ENCODE peak calls at places on chromosomes 13 and 19, in four cellular contexts. D, C, F and J are unnamed samples.

GRCh38 chr19:34430738-34431625 is 2.8 kb downstream of the UBA2 start:
- DNase-seq in D (peak; percentile 57), C (peak; percentile 72), F (no peak), J (peak; percentile 63)

GRCh38 chr13:40121711-40122110 is 466.2 kb downstream of the COG6 start:
- DNase-seq in D (no peak), C (no peak), F (no peak), J (no peak)

GRCh38 chr13:27933580-27934328 is 14.0 kb downstream of the PDX1 start:
- DNase-seq in D (no peak), C (no peak), F (no peak), J (no peak)

GRCh38 chr19:45952691-45953505 is 20.8 kb downstream of the NOVA2 start:
- DNase-seq in D (no peak), C (peak; percentile 79), F (no peak), J (peak; percentile 85)

GRCh38 chr19:16654621-16655020 is 5.3 kb downstream of the SMIM7 start:
- DNase-seq in D (no peak), C (no peak), F (no peak), J (no peak)

GRCh38 chr19:41995959-41996797 is 2.1 kb upstream of the ATP1A3 start:
- DNase-seq in D (no peak), C (peak; percentile 54), F (no peak), J (peak; percentile 38)

GRCh38 chr19:3499738-3500428 is 591 bp downstream of the DOHH start:
- DNase-seq in D (no peak), C (no peak), F (no peak), J (no peak)

GRCh38 chr19:7293795-7294570 is at the start of gene INSR:
- DNase-seq in D (peak; percentile 83), C (peak; percentile 85), F (peak; percentile 54), J (peak; percentile 94)

GRCh38 chr13:28411859-28412353 is 83.0 kb downstream of the FLT1 start:
- DNase-seq in D (no peak), C (no peak), F (no peak), J (peak; percentile 16)

GRCh38 chr19:14149509-14149994 is 13.2 kb upstream of the ASF1B start:
- DNase-seq in D (no peak), C (no peak), F (no peak), J (no peak)

GRCh38 chr19:3369337-3370213 is 3.2 kb downstream of the NFIC start:
- DNase-seq in D (no peak), C (peak; percentile 61), F (no peak), J (no peak)

GRCh38 chr13:30616927-30617314 is 799 bp upstream of the USPL1 start:
- DNase-seq in D (peak; percentile 90), C (peak; percentile 82), F (peak; percentile 61), J (peak; percentile 51)

GRCh38 chr19:45444318-45445041 is 20.8 kb upstream of the ERCC1 start:
- DNase-seq in D (peak; percentile 80), C (peak; percentile 97), F (no peak), J (peak; percentile 70)

GRCh38 chr19:15529774-15530372 is 21.5 kb downstream of the CYP4F22 start:
- DNase-seq in D (no peak), C (no peak), F (no peak), J (no peak)

GRCh38 chr19:58519087-58519354 is 589 bp downstream of the ZBTB45 start:
- DNase-seq in D (peak; percentile 73), C (peak; percentile 82), F (no peak), J (peak; percentile 69)

GRCh38 chr13:23828086-23828485 is 61.1 kb downstream of the MIPEP start:
- DNase-seq in D (no peak), C (no peak), F (no peak), J (no peak)
- TF ChIP-seq BHLHE40 in D (no peak), C (no peak), F (no peak), J (no peak)

GRCh38 chr13:36344173-36344572 is 2.0 kb downstream of the SPART start:
- DNase-seq in D (no peak), C (peak; percentile 41), F (no peak), J (no peak)
- TF ChIP-seq SP1 in D (no peak), C (no peak), F (no peak), J (no peak)

DNA sequence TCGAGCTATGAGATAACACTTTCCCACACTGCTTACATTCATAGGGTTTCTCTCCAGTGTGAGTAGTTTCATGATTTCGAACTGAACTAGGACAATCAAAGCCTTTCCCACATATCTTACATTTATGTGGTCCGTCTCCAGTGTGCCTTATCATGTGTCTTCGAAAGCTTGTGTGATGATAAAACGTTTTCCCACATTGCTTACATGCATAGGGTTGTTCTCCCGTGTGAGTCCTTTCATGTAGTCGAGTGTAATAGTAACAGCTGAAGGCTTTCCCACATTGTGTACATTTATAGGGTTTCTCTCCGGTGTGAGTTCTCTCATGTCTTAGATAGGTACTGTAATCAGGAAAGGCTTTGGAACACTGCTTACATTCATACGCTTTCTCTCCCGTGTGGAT is 16.3 kb downstream of the ZNF823 start:
- DNase-seq in D (no peak), C (no peak), F (no peak), J (no peak)
- TF ChIP-seq BHLHE40 in D (no peak), C (no peak), F (no peak), J (no peak)

GRCh38 chr13:65499251-65499650 is 1730.9 kb downstream of the PCDH9 start:
- DNase-seq in D (no peak), C (no peak), F (no peak), J (no peak)
- TF ChIP-seq SP1 in D (no peak), C (no peak), F (no peak), J (no peak)

GRCh38 chr13:50617134-50617721 is 226.3 kb downstream of the DLEU7 start:
- DNase-seq in D (no peak), C (no peak), F (no peak), J (no peak)

GRCh38 chr13:50613356-50613831 is 230.1 kb downstream of the DLEU7 start:
- DNase-seq in D (no peak), C (peak; percentile 89), F (no peak), J (no peak)

GRCh38 chr13:50615234-50615633 is 228.3 kb downstream of the DLEU7 start:
- DNase-seq in D (no peak), C (no peak), F (no peak), J (no peak)

GRCh38 chr13:50618206-50618605 is 225.3 kb downstream of the DLEU7 start:
- DNase-seq in D (no peak), C (no peak), F (no peak), J (no peak)

GRCh38 chr13:50616101-50616500 is 227.4 kb downstream of the DLEU7 start:
- DNase-seq in D (no peak), C (no peak), F (no peak), J (no peak)
- TF ChIP-seq BHLHE40 in D (no peak), C (no peak), F (no peak), J (no peak)

GRCh38 chr19:51688665-51689571 is 4.2 kb upstream of the SPACA6 start:
- DNase-seq in D (peak; percentile 61), C (peak; percentile 87), F (no peak), J (peak; percentile 80)
- TF ChIP-seq SP1 in D (no peak), C (peak; percentile 27), F (no peak), J (no peak)

DNA sequence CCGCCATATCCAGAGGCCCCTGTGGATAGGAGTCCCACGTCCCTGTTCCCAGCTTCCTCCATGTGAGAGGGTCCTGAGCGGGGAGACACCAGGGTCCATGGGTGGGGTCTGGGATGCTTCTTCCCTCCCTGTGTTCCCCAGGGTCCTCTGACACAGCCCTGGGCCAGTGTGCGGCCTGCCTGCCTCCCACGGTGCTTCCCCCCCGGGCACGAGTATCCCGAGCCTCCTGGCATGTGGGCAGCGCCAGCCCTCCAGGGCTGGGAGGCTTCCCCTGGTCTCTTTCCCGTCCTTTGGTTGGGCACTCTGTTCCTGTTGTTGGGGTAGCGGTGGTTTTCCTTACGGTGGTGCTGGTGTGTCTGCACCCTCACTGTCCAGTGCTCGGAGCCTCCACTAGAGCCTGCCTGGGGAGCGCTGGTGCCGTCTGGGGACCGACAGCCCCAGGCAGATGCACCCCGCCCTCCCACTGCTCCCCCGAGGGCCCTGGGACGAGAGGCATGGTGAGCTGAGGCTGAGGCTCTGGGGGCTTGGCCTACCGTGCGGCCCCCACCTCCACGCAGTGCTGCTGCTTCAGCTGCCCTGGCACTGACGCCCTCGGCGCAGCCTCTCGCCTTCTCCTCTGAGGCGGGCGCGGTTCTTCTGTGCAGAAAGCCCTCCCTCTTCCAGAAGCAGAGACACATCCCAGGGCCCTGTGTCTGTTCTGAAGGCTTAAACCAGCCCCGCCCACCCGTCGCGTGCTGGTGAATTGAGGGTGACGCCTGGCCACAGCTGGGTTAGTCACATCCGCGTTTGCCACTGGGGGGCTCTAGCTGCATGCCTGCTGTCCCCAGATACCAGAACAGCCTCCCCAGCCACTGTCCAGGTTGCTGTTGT is 27.9 kb downstream of the PLEKHJ1 start:
- DNase-seq in D (no peak), C (peak; percentile 74), F (no peak), J (no peak)
- TF ChIP-seq BHLHE40 in D (no peak), C (peak; percentile 83), F (no peak), J (no peak)

GRCh38 chr13:97124237-97124636 is 97.9 kb upstream of the MBNL2 start:
- DNase-seq in D (no peak), C (no peak), F (no peak), J (no peak)
- TF ChIP-seq SP1 in D (no peak), C (no peak), F (no peak), J (no peak)